ENCODE peak calls at places on chromosomes 1 and 21, in five cellular contexts. R is left ventricle myocardium inferior, O is heart right ventricle, I is lung, U is prostate gland. E is an unnamed sample. For H3K4me1, the result is how much of the 10 kb centered on the place peaks cover.

GRCh38 chr1:156813750-156814570 is 2.7 kb downstream of the SH2D2A start:
- DNase-seq in R (peak), I (no peak), U (peak), O (peak), E (peak)

GRCh38 chr1:115958866-115959265 is 17.4 kb upstream of the SLC22A15 start:
- DNase-seq in I (no peak), R (no peak), O (no peak), U (no peak), E (no peak)

GRCh38 chr1:12625276-12625675 is 7.3 kb upstream of the DHRS3 start:
- DNase-seq in O (no peak), U (no peak), I (no peak), R (no peak), E (no peak)

GRCh38 chr1:215590779-215591491 is 23.8 kb downstream of the KCTD3 start:
- DNase-seq in I (no peak), O (no peak), R (no peak), U (no peak), E (no peak)

GRCh38 chr1:203287109-203287893 is 18.0 kb upstream of the BTG2 start:
- DNase-seq in U (no peak), I (peak), R (peak), O (peak), E (no peak)

GRCh38 chr1:78447096-78447495 is 43.7 kb upstream of the PTGFR start:
- DNase-seq in U (no peak), I (no peak), O (no peak), R (no peak), E (no peak)

GRCh38 chr1:11422701-11423100 is 56.3 kb upstream of the DISP3 start:
- DNase-seq in U (no peak), R (no peak), O (no peak), I (no peak), E (no peak)

GRCh38 chr1:113875714-113876113 is 4.2 kb upstream of the PTPN22 start:
- DNase-seq in O (no peak), I (no peak), R (no peak), U (no peak), E (no peak)

GRCh38 chr1:26122988-26123973 is 11.7 kb downstream of the PDIK1L start:
- DNase-seq in U (no peak), R (no peak), O (no peak), I (no peak), E (no peak)

GRCh38 chr1:31760901-31761470 is 3.2 kb downstream of the ADGRB2 start:
- DNase-seq in R (peak), I (peak), O (peak), U (peak), E (peak)

GRCh38 chr1:40385437-40386310 is 12.1 kb downstream of the SMAP2 start:
- DNase-seq in I (no peak), U (no peak), R (no peak), O (no peak), E (no peak)

GRCh38 chr1:1063261-1063944 is 10.7 kb downstream of the RNF223 start:
- DNase-seq in I (no peak), O (no peak), R (no peak), U (no peak), E (no peak)
- H3K4me1 ChIP-seq in I (under half), O (under half), R (under half), U (under half), E (under half)

GRCh38 chr1:36382231-36382630 is 3.5 kb downstream of the STK40 start:
- DNase-seq in I (no peak), O (no peak), U (no peak), R (no peak), E (no peak)

GRCh38 chr1:36380782-36381181 is 4.9 kb downstream of the STK40 start:
- DNase-seq in O (no peak), R (no peak), U (no peak), I (no peak), E (no peak)

GRCh38 chr1:36380003-36380631 is 5.6 kb downstream of the STK40 start:
- DNase-seq in I (no peak), R (no peak), U (no peak), O (no peak), E (no peak)

GRCh38 chr1:36381405-36381804 is 4.3 kb downstream of the STK40 start:
- DNase-seq in I (no peak), U (no peak), R (no peak), O (no peak), E (no peak)

DNA sequence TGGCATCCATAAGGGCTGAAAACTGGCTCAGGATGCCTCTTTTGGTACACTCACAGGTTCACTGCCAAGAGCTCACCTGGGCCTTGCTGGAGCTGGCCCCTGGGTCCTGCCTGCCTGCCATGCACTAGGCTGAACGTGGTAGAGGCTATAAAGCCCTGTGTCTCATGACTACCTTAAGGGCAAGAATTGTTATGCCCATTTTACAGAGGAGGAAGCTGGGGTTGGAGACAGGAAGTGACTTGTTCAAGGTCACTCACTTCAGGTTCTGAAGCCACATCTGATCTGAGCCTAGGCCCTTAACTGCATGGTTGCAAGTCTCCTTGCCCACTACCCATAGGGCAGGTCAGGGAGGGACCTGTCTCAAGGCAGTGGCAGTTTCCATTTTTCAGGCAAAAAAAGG is 7.9 kb downstream of the STK40 start:
- DNase-seq in U (no peak), I (no peak), R (no peak), O (no peak), E (no peak)
- H3K4me1 ChIP-seq in U (under half), I (under half), R (half or more), O (half or more), E (under half)

GRCh38 chr1:18094096-18094495 is 13.5 kb upstream of the IGSF21 start:
- DNase-seq in O (no peak), R (no peak), I (no peak), U (no peak), E (no peak)
- H3K4me1 ChIP-seq in O (under half), R (under half), I (under half), U (under half), E (under half)

DNA sequence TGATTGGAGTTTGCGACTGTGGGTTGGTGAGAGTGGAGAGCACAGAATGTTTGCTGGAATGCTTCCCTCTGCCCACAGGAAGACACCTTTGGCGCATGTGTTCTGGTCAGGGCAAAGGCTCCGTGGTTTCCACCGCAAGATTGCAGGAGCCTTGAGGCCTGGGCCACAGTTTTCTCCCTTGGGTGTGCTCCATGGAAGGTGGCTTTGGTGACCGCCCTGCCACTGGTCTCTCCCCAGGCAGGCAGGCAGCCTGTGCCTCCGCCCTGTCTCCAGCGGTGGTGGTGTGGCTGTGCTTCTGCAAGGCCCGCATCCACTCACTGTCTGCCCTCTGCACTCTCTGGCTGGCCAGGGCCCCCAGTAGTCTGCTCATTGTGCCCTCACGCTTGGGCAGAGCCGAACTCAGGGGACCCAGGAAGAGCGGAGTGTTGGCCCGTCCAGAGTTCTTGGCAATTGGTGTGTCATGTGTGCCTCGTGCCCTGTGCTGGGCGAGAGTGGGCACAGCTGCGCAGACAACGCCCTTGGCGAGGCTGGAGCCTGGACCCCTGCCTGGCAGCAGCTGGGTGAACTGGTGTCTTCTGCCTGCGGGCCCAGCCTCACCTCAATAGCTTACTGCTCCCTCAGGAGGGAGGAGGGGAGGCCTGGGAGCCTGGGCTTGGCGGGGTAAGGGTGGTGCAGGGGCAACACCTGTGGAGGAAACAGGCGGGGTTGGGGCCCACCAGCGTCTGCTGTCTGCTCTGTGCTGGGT is 2.0 kb downstream of the GUK1 start:
- DNase-seq in U (no peak), O (peak), R (no peak), I (no peak), E (no peak)
- H3K4me1 ChIP-seq in U (under half), O (under half), R (half or more), I (under half), E (under half)

DNA sequence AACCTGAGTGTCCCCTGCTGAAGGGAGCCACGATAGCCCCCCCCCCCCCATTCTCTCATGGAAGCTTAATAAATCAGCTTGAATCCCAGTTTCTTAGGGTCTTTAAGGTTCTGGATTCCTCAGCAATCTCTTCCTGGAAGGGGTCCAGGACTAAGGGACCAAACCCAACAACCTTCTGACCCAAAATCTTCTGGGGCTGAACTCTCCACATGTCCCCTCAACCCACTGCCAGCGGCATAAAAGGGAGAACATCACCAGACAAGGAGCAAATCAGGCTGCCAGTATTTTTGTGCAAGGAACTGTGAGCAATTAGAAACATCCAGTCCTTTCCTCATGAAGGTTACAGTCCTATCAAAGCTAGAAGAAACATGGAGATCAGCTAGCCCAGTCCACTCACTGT is 12.7 kb upstream of the LORICRIN start:
- DNase-seq in O (no peak), U (no peak), R (no peak), I (peak), E (no peak)
- H3K4me1 ChIP-seq in O (under half), U (under half), R (under half), I (under half), E (under half)

GRCh38 chr1:27891196-27891889 is 19.0 kb downstream of the THEMIS2 start:
- DNase-seq in U (no peak), R (no peak), I (no peak), O (no peak), E (no peak)
- H3K4me1 ChIP-seq in U (under half), R (under half), I (under half), O (under half), E (under half)

GRCh38 chr1:119655160-119655559 is 7.1 kb upstream of the ZNF697 start:
- DNase-seq in O (no peak), U (no peak), I (no peak), R (no peak), E (no peak)
- H3K4me1 ChIP-seq in O (under half), U (under half), I (under half), R (under half), E (under half)

GRCh38 chr21:33549848-33550771 is 7.3 kb downstream of the SON start:
- DNase-seq in R (no peak), O (no peak), U (no peak), I (no peak), E (no peak)
- H3K4me1 ChIP-seq in R (under half), O (under half), U (under half), I (under half), E (under half)